ENCODE peak calls at places on chromosomes 13 and 19, in eight cellular contexts. G is pancreas, Q is OCI-LY7, D is progenitor cell of endocrine pancreas, N is H9, B is body of pancreas, O is neural crest cell, J is omental fat pad. W is an unnamed sample.

GRCh38 chr19:31818740-31819228 is 469.5 kb upstream of the TSHZ3 start:
- DNase-seq in G (no peak), Q (no peak), J (no peak), D (no peak), N (no peak), B (no peak), O (no peak), W (no peak)

GRCh38 chr19:55247621-55248099 is 11.2 kb downstream of the PPP6R1 start:
- DNase-seq in Q (no peak), N (no peak), J (no peak), B (no peak), G (no peak), D (no peak), O (no peak), W (no peak)

GRCh38 chr19:4380254-4380727 is 20.1 kb downstream of the SH3GL1 start:
- DNase-seq in B (peak), D (no peak), J (peak), Q (peak), G (peak), N (no peak), O (no peak), W (no peak)

GRCh38 chr19:33665776-33666175 is 44.0 kb downstream of the CHST8 start:
- DNase-seq in B (no peak), O (no peak), N (no peak), Q (no peak), J (no peak), D (no peak), G (no peak), W (no peak)

GRCh38 chr19:46412983-46413261 is 442 bp downstream of the CCDC8 start:
- DNase-seq in B (no peak), Q (no peak), J (no peak), O (no peak), G (no peak), N (no peak), D (no peak), W (no peak)

GRCh38 chr13:48770372-48770771 is 116.6 kb downstream of the CYSLTR2 start:
- DNase-seq in O (no peak), J (no peak), N (no peak), D (no peak), G (no peak), Q (no peak), B (no peak), W (no peak)

GRCh38 chr19:29871143-29871542 is 59.4 kb downstream of the CCNE1 start:
- DNase-seq in G (no peak), O (no peak), D (no peak), B (no peak), Q (no peak), J (no peak), N (no peak), W (no peak)

GRCh38 chr19:7483720-7484201 is 5.1 kb downstream of the PEX11G start:
- DNase-seq in D (no peak), O (no peak), J (no peak), Q (no peak), G (no peak), B (no peak), N (no peak), W (no peak)

GRCh38 chr13:108947551-108948030 is 318.2 kb downstream of the MYO16 start:
- DNase-seq in G (no peak), D (no peak), Q (no peak), O (no peak), J (no peak), N (no peak), B (no peak), W (no peak)

GRCh38 chr19:10074153-10074552 is 12.0 kb upstream of the SHFL start:
- DNase-seq in B (no peak), G (no peak), N (no peak), D (no peak), J (no peak), O (no peak), Q (peak), W (no peak)

GRCh38 chr13:79987761-79988160 is 353.2 kb downstream of the SPRY2 start:
- DNase-seq in G (no peak), N (no peak), J (no peak), Q (no peak), B (no peak), D (no peak), O (no peak), W (no peak)

GRCh38 chr19:33499248-33499647 is 22.3 kb downstream of the PEPD start:
- DNase-seq in D (no peak), B (no peak), O (no peak), G (no peak), N (no peak), J (no peak), Q (no peak), W (no peak)

GRCh38 chr13:105817011-105817410 is 718.5 kb downstream of the EFNB2 start:
- DNase-seq in G (no peak), J (no peak), D (no peak), B (no peak), N (peak), O (no peak), Q (no peak), W (peak)

GRCh38 chr19:48194041-48194871 is 23.8 kb downstream of the ZSWIM9 start:
- DNase-seq in G (no peak), J (no peak), Q (peak), O (peak), B (no peak), D (no peak), N (peak), W (no peak)

GRCh38 chr13:66994097-66994496 is 236.0 kb downstream of the PCDH9 start:
- DNase-seq in B (peak), D (peak), J (no peak), N (peak), O (peak), G (peak), Q (peak), W (peak)

GRCh38 chr19:5621945-5622464 is 571 bp downstream of the SAFB2 start:
- DNase-seq in Q (peak), N (no peak), O (peak), D (no peak), B (peak), G (no peak), J (no peak), W (no peak)

GRCh38 chr13:74287672-74288169 is 153.5 kb upstream of the KLF12 start:
- DNase-seq in Q (peak), B (peak), J (no peak), G (peak), O (peak), N (peak), D (no peak), W (peak)

GRCh38 chr13:36126496-36126895 is 4.7 kb downstream of the DCLK1 start:
- DNase-seq in O (no peak), D (no peak), B (no peak), Q (no peak), G (no peak), N (no peak), J (no peak), W (no peak)

GRCh38 chr13:110044521-110045200 is 258.3 kb upstream of the IRS2 start:
- DNase-seq in J (no peak), O (no peak), Q (no peak), B (no peak), N (no peak), D (no peak), G (no peak), W (no peak)

GRCh38 chr13:97432232-97432916 is 1.6 kb upstream of the RAP2A start:
- DNase-seq in Q (peak), G (no peak), O (no peak), N (no peak), B (no peak), J (no peak), D (no peak), W (no peak)

GRCh38 chr19:13229246-13229645 is 79.0 kb downstream of the IER2 start:
- DNase-seq in Q (no peak), N (no peak), J (no peak), G (no peak), O (no peak), B (no peak), D (no peak), W (no peak)

GRCh38 chr19:41897181-41897580 is 14.2 kb downstream of the ARHGEF1 start:
- DNase-seq in G (no peak), O (no peak), Q (no peak), D (no peak), B (no peak), N (no peak), J (no peak), W (no peak)

GRCh38 chr13:50130686-50131051 is 115.4 kb downstream of the KCNRG start:
- DNase-seq in Q (peak), O (peak), B (no peak), N (peak), D (no peak), G (no peak), J (no peak), W (no peak)

GRCh38 chr19:45781282-45782161 is 768 bp downstream of the DMPK start:
- DNase-seq in N (no peak), G (peak), D (no peak), O (peak), J (no peak), Q (no peak), B (peak), W (no peak)

GRCh38 chr13:29901714-29902631 is 51.6 kb upstream of the UBL3 start:
- DNase-seq in O (no peak), J (no peak), Q (no peak), D (no peak), B (no peak), N (no peak), G (no peak), W (peak)

GRCh38 chr19:43467730-43468129 is 2.3 kb upstream of the LYPD3 start:
- DNase-seq in B (no peak), Q (no peak), G (no peak), N (no peak), O (no peak), J (no peak), D (no peak), W (no peak)

GRCh38 chr19:58034476-58034790 is 608 bp downstream of the ZSCAN1 start:
- DNase-seq in B (no peak), N (no peak), Q (no peak), D (no peak), J (no peak), O (no peak), G (no peak), W (no peak)

GRCh38 chr13:23069571-23069970 is 111.2 kb upstream of the SGCG start:
- DNase-seq in D (no peak), N (no peak), B (no peak), O (no peak), J (no peak), G (no peak), Q (no peak), W (peak)

GRCh38 chr13:30120133-30120822 is 187.1 kb downstream of the KATNAL1 start:
- DNase-seq in G (no peak), O (no peak), D (no peak), B (no peak), N (no peak), Q (no peak), J (no peak), W (no peak)

GRCh38 chr19:44851427-44851826 is 5.3 kb downstream of the NECTIN2 start:
- DNase-seq in O (no peak), B (no peak), J (no peak), D (no peak), G (no peak), N (no peak), Q (peak), W (no peak)

GRCh38 chr13:91464336-91464735 is 65.9 kb downstream of the GPC5 start:
- DNase-seq in Q (no peak), O (no peak), B (no peak), J (no peak), D (no peak), N (no peak), G (no peak), W (no peak)

GRCh38 chr13:44120814-44121505 is 241.3 kb downstream of the LACC1 start:
- DNase-seq in D (no peak), Q (no peak), B (no peak), G (no peak), O (no peak), J (no peak), N (no peak), W (no peak)

GRCh38 chr13:77180011-77180410 is 146.9 kb downstream of the MYCBP2 start:
- DNase-seq in G (no peak), J (no peak), O (no peak), D (no peak), N (no peak), Q (no peak), B (no peak), W (no peak)

GRCh38 chr13:21717817-21718216 is 46.9 kb downstream of the FGF9 start:
- DNase-seq in D (no peak), N (peak), J (no peak), B (no peak), G (no peak), O (no peak), Q (no peak), W (no peak)

GRCh38 chr13:19154843-19155242 is 26.8 kb downstream of the TUBA3C start:
- DNase-seq in N (no peak), O (no peak), B (no peak), D (no peak), G (no peak), Q (no peak), J (no peak), W (no peak)

GRCh38 chr13:30572859-30573275 is 44.9 kb upstream of the USPL1 start:
- DNase-seq in G (no peak), B (no peak), Q (peak), O (no peak), N (no peak), D (no peak), J (no peak), W (no peak)

GRCh38 chr19:1270168-1270853 is 1.2 kb downstream of the CIRBP start:
- DNase-seq in N (no peak), D (no peak), Q (peak), G (no peak), J (no peak), O (no peak), B (no peak), W (no peak)

GRCh38 chr13:106276876-106277275 is 258.6 kb downstream of the EFNB2 start:
- DNase-seq in J (no peak), D (no peak), B (no peak), G (no peak), O (no peak), N (no peak), Q (no peak), W (no peak)

GRCh38 chr19:53882391-53883050 is 524 bp downstream of the PRKCG start:
- DNase-seq in N (no peak), Q (no peak), O (no peak), J (no peak), B (no peak), D (no peak), G (no peak), W (no peak)
- TF ChIP-seq CTCF in N (no peak), Q (no peak), O (no peak), J (no peak), B (no peak), D (no peak), G (no peak), W (no peak)

GRCh38 chr19:2723747-2724146 is 2.6 kb upstream of the DIRAS1 start:
- DNase-seq in B (no peak), G (no peak), Q (no peak), O (no peak), N (no peak), D (no peak), J (no peak), W (no peak)
- TF ChIP-seq CTCF in B (no peak), G (no peak), Q (no peak), O (no peak), N (no peak), D (no peak), J (no peak), W (no peak)

GRCh38 chr19:51116736-51117135 is 8.0 kb upstream of the SIGLEC9 start:
- DNase-seq in N (no peak), Q (no peak), B (no peak), O (no peak), J (no peak), D (no peak), G (no peak), W (no peak)

GRCh38 chr19:51121257-51121656 is 3.4 kb upstream of the SIGLEC9 start:
- DNase-seq in J (no peak), G (no peak), Q (no peak), D (no peak), B (no peak), O (no peak), N (no peak), W (no peak)

GRCh38 chr19:51122112-51122981 is 2.4 kb upstream of the SIGLEC9 start:
- DNase-seq in B (no peak), G (no peak), J (no peak), Q (no peak), D (no peak), N (no peak), O (no peak), W (no peak)

GRCh38 chr19:51119089-51119488 is 5.6 kb upstream of the SIGLEC9 start:
- DNase-seq in O (no peak), J (no peak), Q (no peak), G (no peak), B (no peak), D (no peak), N (no peak), W (no peak)

GRCh38 chr19:51119675-51120074 is 5.0 kb upstream of the SIGLEC9 start:
- DNase-seq in Q (no peak), J (no peak), N (no peak), O (no peak), D (no peak), B (no peak), G (no peak), W (no peak)
- TF ChIP-seq CTCF in Q (no peak), J (no peak), N (no peak), O (no peak), D (no peak), B (no peak), G (no peak), W (no peak)

DNA sequence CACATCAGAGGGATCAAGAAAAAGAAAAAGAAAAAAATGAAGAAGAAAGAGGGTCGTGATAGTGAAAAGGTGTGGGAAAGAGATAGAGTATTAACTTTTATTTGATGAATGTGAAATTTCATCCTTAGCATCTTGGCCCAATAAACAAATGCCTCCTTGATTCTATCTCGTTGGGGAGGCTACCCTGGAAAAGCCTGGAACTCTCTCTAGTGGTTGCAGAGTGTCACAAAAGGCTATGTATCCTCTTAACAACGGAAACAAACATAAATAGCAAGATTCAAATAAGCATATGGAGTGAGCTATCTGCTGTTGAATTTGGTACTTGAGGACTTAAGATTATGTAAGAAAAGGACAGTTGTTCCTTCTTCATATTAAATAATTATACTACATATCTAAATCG is 557.4 kb downstream of the DCT start:
- DNase-seq in O (no peak), Q (no peak), J (no peak), N (no peak), B (no peak), G (no peak), D (no peak), W (no peak)
- TF ChIP-seq CTCF in O (no peak), Q (no peak), J (no peak), N (no peak), B (no peak), G (no peak), D (no peak), W (peak)

GRCh38 chr19:38685666-38686529 is 38.4 kb downstream of the ACTN4 start:
- DNase-seq in N (peak), G (no peak), Q (no peak), D (no peak), B (no peak), O (no peak), J (no peak), W (no peak)
- TF ChIP-seq CTCF in N (peak), G (peak), Q (peak), D (peak), B (peak), O (peak), J (no peak), W (peak)

DNA sequence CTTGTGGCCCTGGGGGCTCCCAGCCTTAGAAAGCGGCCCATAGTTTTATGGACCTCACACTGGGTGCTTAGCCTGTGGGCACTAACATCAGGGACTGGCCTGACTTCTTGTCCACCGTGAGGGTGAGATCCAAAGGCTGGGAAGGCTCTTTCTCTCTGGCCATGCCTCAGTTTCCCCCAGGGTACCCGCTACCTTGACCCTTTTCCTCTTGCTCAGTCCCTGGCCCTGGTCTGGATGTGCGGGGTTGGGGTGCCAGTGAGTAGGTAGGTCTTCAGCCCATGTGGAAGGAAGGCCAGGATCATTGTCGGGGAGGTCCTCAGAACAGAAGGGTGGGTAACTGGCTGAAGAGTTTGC is 1.6 kb upstream of the TMEM161A start:
- DNase-seq in Q (no peak), G (no peak), J (no peak), B (no peak), N (no peak), O (no peak), D (no peak), W (no peak)
- TF ChIP-seq CTCF in Q (no peak), G (no peak), J (no peak), B (no peak), N (peak), O (peak), D (no peak), W (no peak)

DNA sequence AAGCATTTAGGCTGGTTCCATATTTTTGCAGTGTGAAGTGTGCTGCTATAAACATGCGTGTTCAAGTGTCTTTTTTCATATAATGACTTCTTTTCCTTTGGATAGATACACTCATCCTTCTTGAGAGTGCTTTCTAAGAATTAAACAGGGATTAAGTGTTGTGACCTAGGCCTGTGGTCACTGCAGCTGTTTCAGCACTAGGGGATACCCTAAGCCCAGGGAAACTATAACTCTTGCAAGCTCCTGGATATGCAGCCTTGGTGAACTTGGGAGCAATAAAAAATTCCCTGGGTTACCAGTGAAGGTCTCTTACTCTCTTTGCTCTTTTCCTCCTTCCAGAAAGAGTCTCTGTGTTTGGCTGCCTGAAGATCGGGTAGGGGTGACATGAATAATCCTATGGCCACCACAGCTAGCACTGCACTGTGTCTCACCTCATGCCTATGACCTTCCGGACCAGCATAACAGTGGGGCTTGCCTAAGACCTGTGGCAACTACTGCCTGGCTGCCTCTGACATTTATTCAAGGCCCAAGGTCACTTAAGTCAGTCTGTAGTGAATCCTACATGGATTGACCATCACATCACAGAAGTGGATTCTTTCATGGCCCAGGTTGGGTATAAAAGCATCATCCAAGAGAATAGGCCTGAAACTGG is 799.7 kb downstream of the DACH1 start:
- DNase-seq in B (no peak), O (no peak), J (no peak), N (no peak), D (no peak), G (no peak), Q (no peak), W (no peak)
- TF ChIP-seq CTCF in B (peak), O (peak), J (no peak), N (peak), D (peak), G (peak), Q (no peak), W (no peak)

GRCh38 chr13:42334329-42334706 is 62.4 kb downstream of the AKAP11 start:
- DNase-seq in N (no peak), G (peak), Q (no peak), D (no peak), O (no peak), B (no peak), J (no peak), W (no peak)
- TF ChIP-seq CTCF in N (no peak), G (no peak), Q (peak), D (no peak), O (no peak), B (no peak), J (no peak), W (no peak)

GRCh38 chr19:18254546-18255500 is 19.4 kb downstream of the IQCN start:
- DNase-seq in G (peak), B (peak), Q (peak), J (no peak), N (peak), O (no peak), D (no peak), W (no peak)
- TF ChIP-seq CTCF in G (peak), B (peak), Q (peak), J (no peak), N (peak), O (no peak), D (peak), W (no peak)

W was measured in epithelial cell of proximal tubule.